ENCODE peak calls at places on chromosomes 13 and 19, in seven cellular contexts. J is dorsolateral prefrontal cortex; Z is upper lobe of right lung; T is CD4-positive, alpha-beta T cell; G is cardiac fibroblast; I is foreskin fibroblast; N is astrocyte of the cerebellum. S is an unnamed sample.

GRCh38 chr13:84776578-84776977 is 894.3 kb upstream of the SLITRK1 start:
- DNase-seq in J (no peak), Z (no peak), T (no peak), G (no peak), I (no peak), N (no peak), S (no peak)

GRCh38 chr19:40322271-40322610 is 26.0 kb downstream of the C19orf47 start:
- DNase-seq in J (no peak), Z (no peak), T (no peak), G (no peak), I (no peak), N (no peak), S (no peak)

GRCh38 chr13:43180036-43180660 is 156.8 kb downstream of the DNAJC15 start:
- DNase-seq in J (no peak), Z (no peak), T (no peak), G (no peak), I (no peak), N (no peak), S (no peak)

GRCh38 chr19:41299755-41300089 is 10.2 kb upstream of the CCDC97 start:
- DNase-seq in J (peak; percentile 28), Z (no peak), T (no peak), G (peak; percentile 77), I (peak; percentile 84), N (no peak), S (no peak)

GRCh38 chr19:17680235-17680722 is 7.9 kb downstream of the UNC13A start:
- DNase-seq in J (peak; percentile 78), Z (peak; percentile 86), T (peak; percentile 38), G (peak; percentile 69), I (peak; percentile 81), N (no peak), S (peak; percentile 84)

GRCh38 chr19:29364224-29364726 is 151.3 kb upstream of the UQCRFS1 start:
- DNase-seq in J (no peak), Z (no peak), T (no peak), G (no peak), I (no peak), N (no peak), S (no peak)

GRCh38 chr19:45442927-45443461 is 19.3 kb upstream of the ERCC1 start:
- DNase-seq in J (no peak), Z (peak; percentile 76), T (no peak), G (peak; percentile 48), I (no peak), N (no peak), S (no peak)

GRCh38 chr19:10227215-10227971 is 3.7 kb downstream of the S1PR2 start:
- DNase-seq in J (peak; percentile 93), Z (peak; percentile 63), T (no peak), G (peak; percentile 63), I (peak; percentile 32), N (no peak), S (no peak)

GRCh38 chr19:49554701-49555181 is 25.6 kb downstream of the NOSIP start:
- DNase-seq in J (no peak), Z (no peak), T (peak; percentile 51), G (no peak), I (peak; percentile 25), N (no peak), S (no peak)

GRCh38 chr13:76882431-76882830 is 3.8 kb downstream of the KCTD12 start:
- DNase-seq in J (no peak), Z (no peak), T (no peak), G (peak; percentile 69), I (peak; percentile 80), N (no peak), S (no peak)

GRCh38 chr13:76885203-76886004 is 801 bp downstream of the KCTD12 start:
- DNase-seq in J (peak; percentile 35), Z (peak; percentile 88), T (peak; percentile 61), G (peak; percentile 83), I (peak; percentile 74), N (peak; percentile 22), S (peak; percentile 66)

GRCh38 chr13:76886005-76886291 is 257 bp downstream of the KCTD12 start:
- DNase-seq in J (no peak), Z (no peak), T (no peak), G (no peak), I (no peak), N (no peak), S (no peak)

GRCh38 chr13:76884571-76885202 is 1.5 kb downstream of the KCTD12 start:
- DNase-seq in J (no peak), Z (no peak), T (no peak), G (peak; percentile 43), I (peak; percentile 53), N (no peak), S (no peak)

GRCh38 chr13:76884167-76884566 is 2.0 kb downstream of the KCTD12 start:
- DNase-seq in J (no peak), Z (peak; percentile 72), T (no peak), G (peak; percentile 72), I (peak; percentile 46), N (no peak), S (peak; percentile 18)
- TF ChIP-seq CTCF in J (no peak), Z (peak; percentile 37), T (no peak), G (peak; percentile 44), I (peak; percentile 30), N (peak; percentile 25), S (no peak)

GRCh38 chr13:52707375-52707774 is 32.2 kb downstream of the CNMD start:
- DNase-seq in J (no peak), Z (no peak), T (no peak), G (no peak), I (no peak), N (no peak), S (no peak)
- TF ChIP-seq CTCF in J (no peak), Z (no peak), T (no peak), G (no peak), I (no peak), N (no peak), S (no peak)

DNA sequence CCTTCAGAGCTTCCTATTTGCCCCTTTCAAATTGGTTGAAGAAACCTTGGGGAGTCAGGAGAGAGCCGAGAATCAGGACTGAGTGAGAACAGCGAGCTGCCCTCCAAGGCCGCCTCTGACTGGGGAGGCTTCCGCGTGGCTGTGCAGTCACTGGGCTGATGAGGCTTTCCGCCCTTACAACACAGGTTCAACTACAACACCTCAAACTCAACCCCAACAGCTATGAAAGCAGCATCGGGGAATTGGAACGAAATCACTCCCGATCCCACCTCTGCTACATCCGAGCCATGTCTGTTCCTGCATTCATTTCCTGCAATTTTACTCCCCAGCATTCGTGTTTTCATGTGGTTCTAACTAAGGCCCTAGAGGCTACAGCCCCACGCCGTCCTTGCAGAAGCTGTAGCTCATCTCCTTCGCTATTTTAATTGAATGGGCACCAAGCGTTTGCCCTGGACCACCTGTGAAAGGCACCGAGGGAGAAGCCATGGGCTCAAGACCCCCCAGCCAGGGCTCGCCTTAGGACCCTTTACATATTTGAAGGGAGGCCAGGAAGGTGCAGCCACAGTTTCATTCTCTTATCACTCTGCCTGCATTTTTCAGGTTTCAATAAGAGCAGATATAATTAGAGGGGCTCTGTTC is 12.3 kb upstream of the RASA3 start:
- DNase-seq in J (no peak), Z (peak; percentile 27), T (no peak), G (no peak), I (no peak), N (no peak), S (no peak)
- TF ChIP-seq CTCF in J (no peak), Z (no peak), T (no peak), G (no peak), I (no peak), N (no peak), S (no peak)

GRCh38 chr19:34134190-34135032 is 37.9 kb upstream of the LSM14A start:
- DNase-seq in J (peak; percentile 52), Z (peak; percentile 97), T (peak; percentile 92), G (peak; percentile 87), I (peak; percentile 71), N (no peak), S (peak; percentile 98)
- TF ChIP-seq CTCF in J (no peak), Z (no peak), T (no peak), G (no peak), I (no peak), N (no peak), S (no peak)

GRCh38 chr19:20565321-20566018 is at the start of gene ZNF737:
- DNase-seq in J (peak; percentile 97), Z (peak; percentile 96), T (peak; percentile 88), G (peak; percentile 96), I (peak; percentile 90), N (peak; percentile 85), S (peak; percentile 84)
- TF ChIP-seq CTCF in J (no peak), Z (peak; percentile 27), T (peak; percentile 30), G (peak; percentile 63), I (peak; percentile 32), N (peak; percentile 41), S (no peak)

DNA sequence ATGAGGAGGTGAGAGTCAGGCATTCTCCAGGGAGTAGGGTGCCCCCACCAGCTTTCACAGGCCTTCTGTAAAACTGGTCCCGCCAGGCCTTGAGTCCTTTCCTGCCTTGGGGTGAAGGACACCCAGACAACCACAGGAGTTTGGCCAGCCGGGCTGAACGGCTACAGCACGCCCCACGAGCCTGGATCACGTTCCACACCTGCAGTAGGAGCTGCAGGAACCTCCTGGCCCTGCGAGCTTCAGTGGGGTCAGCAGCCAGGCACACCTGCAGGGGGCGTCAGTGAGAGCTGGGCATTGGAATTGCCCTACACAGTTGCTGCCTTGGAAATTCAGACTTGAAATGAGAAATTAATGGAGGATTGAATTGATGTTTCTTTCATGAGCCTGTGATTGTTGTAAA is 45.7 kb downstream of the COL4A2 start:
- DNase-seq in J (no peak), Z (no peak), T (no peak), G (no peak), I (no peak), N (no peak), S (no peak)
- TF ChIP-seq CTCF in J (no peak), Z (no peak), T (no peak), G (no peak), I (no peak), N (no peak), S (peak; percentile 24)

GRCh38 chr13:70125693-70126092 is 17.4 kb upstream of the KLHL1 start:
- DNase-seq in J (no peak), Z (no peak), T (no peak), G (no peak), I (no peak), N (no peak), S (no peak)
- TF ChIP-seq CTCF in J (no peak), Z (no peak), T (no peak), G (no peak), I (no peak), N (no peak), S (no peak)